ENCODE peak calls at places on chromosomes 13 and 19, in seven cellular contexts. Y, H, O, E, U, C and Q are unnamed samples. For H3K4me1 and H3K27me3, the result is how much of the 10 kb centered on the place peaks cover.

GRCh38 chr19:58562126-58563033 is 4.0 kb upstream of the UBE2M start:
- DNase-seq in Y (peak), H (peak), O (peak), E (peak), U (peak), C (peak), Q (peak)

GRCh38 chr13:105817011-105817410 is 718.5 kb downstream of the EFNB2 start:
- DNase-seq in Y (no peak), H (no peak), O (no peak), E (no peak), U (no peak), C (peak), Q (no peak)

GRCh38 chr19:6481541-6482342 is at the start of gene DENND1C:
- DNase-seq in Y (no peak), H (no peak), O (peak), E (peak), U (peak), C (peak), Q (no peak)

GRCh38 chr13:37476874-37477273 is 121.7 kb downstream of the POSTN start:
- DNase-seq in Y (no peak), H (peak), O (no peak), E (no peak), U (no peak), C (no peak), Q (no peak)

GRCh38 chr19:10219678-10220077 is 11.5 kb downstream of the S1PR2 start:
- DNase-seq in Y (no peak), H (peak), O (no peak), E (peak), U (peak), C (peak), Q (no peak)

GRCh38 chr13:51240888-51241475 is 18.8 kb downstream of the FAM124A start:
- DNase-seq in Y (no peak), H (no peak), O (no peak), E (no peak), U (no peak), C (no peak), Q (no peak)

GRCh38 chr13:52127378-52127777 is 1.5 kb downstream of the NEK5 start:
- DNase-seq in Y (no peak), H (no peak), O (no peak), E (no peak), U (no peak), C (peak), Q (no peak)

GRCh38 chr13:100520936-100521765 is 67.4 kb downstream of the GGACT start:
- DNase-seq in Y (no peak), H (no peak), O (no peak), E (no peak), U (no peak), C (no peak), Q (no peak)

GRCh38 chr19:40721140-40721486 is 4.2 kb downstream of the ITPKC start:
- DNase-seq in Y (no peak), H (no peak), O (no peak), E (no peak), U (no peak), C (no peak), Q (no peak)

GRCh38 chr19:54411033-54411432 is 4.2 kb upstream of the TTYH1 start:
- DNase-seq in Y (no peak), H (no peak), O (no peak), E (no peak), U (no peak), C (no peak), Q (no peak)

GRCh38 chr19:19006213-19006612 is 27.1 kb downstream of the SUGP2 start:
- DNase-seq in Y (no peak), H (no peak), O (peak), E (no peak), U (no peak), C (no peak), Q (no peak)

GRCh38 chr19:38506723-38507550 is 73.4 kb downstream of the RYR1 start:
- DNase-seq in Y (peak), H (no peak), O (peak), E (peak), U (peak), C (peak), Q (peak)

GRCh38 chr13:45859682-45860081 is 8.1 kb upstream of the SIAH3 start:
- DNase-seq in Y (no peak), H (no peak), O (no peak), E (no peak), U (no peak), C (no peak), Q (no peak)

GRCh38 chr19:15810335-15810734 is 5.1 kb downstream of the OR10H1 start:
- DNase-seq in Y (no peak), H (no peak), O (peak), E (peak), U (no peak), C (no peak), Q (peak)

GRCh38 chr19:13004273-13004672 is 9.0 kb downstream of the NFIX start:
- DNase-seq in Y (no peak), H (no peak), O (no peak), E (no peak), U (no peak), C (no peak), Q (peak)

GRCh38 chr19:13002389-13002898 is 7.2 kb downstream of the NFIX start:
- DNase-seq in Y (peak), H (no peak), O (no peak), E (no peak), U (no peak), C (no peak), Q (no peak)

GRCh38 chr19:13001166-13001501 is 5.9 kb downstream of the NFIX start:
- DNase-seq in Y (no peak), H (no peak), O (no peak), E (no peak), U (no peak), C (no peak), Q (no peak)

GRCh38 chr19:13001502-13002388 is 6.5 kb downstream of the NFIX start:
- DNase-seq in Y (peak), H (peak), O (peak), E (no peak), U (no peak), C (peak), Q (no peak)

DNA sequence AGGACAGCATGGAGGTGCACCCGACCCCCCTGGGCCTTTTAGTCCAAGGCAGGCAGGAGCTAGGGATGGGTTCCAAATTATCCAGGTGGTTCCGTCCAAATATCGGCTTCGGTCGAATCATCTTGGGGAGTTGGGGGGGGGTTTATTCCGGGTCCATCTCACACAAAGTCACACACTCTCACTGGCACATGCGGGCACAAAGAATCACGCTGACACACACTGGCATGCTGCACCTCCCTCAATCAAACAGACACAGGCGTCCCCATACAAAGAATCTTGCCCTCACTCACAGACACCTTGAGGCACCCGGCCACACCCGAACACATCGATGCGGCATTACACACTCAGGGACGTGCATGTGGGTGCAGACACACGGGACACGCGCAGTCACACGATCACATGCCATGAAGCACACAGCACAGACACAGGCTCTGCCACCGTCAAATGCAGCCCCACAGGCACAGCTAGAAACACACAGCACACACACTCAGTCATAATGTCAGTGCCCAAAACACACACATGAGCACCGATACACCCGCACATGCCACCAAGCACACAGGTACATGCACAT is 7.8 kb downstream of the NFIX start:
- DNase-seq in Y (no peak), H (no peak), O (no peak), E (no peak), U (no peak), C (no peak), Q (peak)
- H3K4me1 ChIP-seq in Y (under half), H (under half), O (under half), E (under half), U (under half), C (under half), Q (under half)

DNA sequence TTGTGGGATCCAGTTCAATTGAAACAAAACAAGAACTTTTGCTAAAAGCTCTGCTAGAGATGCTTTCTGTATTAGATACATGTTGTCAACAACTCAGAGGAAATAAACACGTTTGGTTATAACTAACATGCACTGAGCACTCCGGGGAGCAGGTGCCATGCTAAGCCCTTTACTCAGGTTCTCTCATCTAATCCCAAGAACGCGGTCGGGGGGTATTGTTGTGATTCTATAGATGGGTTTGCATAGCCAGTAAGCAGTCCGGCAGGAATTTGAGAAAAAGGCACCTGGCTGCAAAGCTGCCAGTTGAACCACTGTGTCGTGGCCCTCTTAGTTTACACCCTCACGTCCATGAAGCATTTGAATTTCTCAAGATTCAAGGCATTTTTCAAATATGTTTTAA is 24.3 kb upstream of the SPACA7 start:
- DNase-seq in Y (no peak), H (no peak), O (no peak), E (no peak), U (no peak), C (no peak), Q (no peak)
- H3K27me3 ChIP-seq in Y (under half), H (under half), O (under half), E (under half), U (under half), C (under half), Q (under half)

GRCh38 chr19:17021793-17022590 is 4.6 kb downstream of the CPAMD8 start:
- DNase-seq in Y (no peak), H (no peak), O (peak), E (no peak), U (no peak), C (no peak), Q (no peak)
- H3K27ac ChIP-seq in Y (no peak), H (no peak), O (no peak), E (no peak), U (no peak), C (no peak), Q (no peak)

GRCh38 chr19:57293719-57294118 is 13.4 kb downstream of the ZNF460 start:
- DNase-seq in Y (no peak), H (no peak), O (no peak), E (no peak), U (no peak), C (no peak), Q (no peak)

GRCh38 chr19:57290970-57291369 is 10.7 kb downstream of the ZNF460 start:
- DNase-seq in Y (no peak), H (no peak), O (no peak), E (no peak), U (no peak), C (no peak), Q (no peak)

DNA sequence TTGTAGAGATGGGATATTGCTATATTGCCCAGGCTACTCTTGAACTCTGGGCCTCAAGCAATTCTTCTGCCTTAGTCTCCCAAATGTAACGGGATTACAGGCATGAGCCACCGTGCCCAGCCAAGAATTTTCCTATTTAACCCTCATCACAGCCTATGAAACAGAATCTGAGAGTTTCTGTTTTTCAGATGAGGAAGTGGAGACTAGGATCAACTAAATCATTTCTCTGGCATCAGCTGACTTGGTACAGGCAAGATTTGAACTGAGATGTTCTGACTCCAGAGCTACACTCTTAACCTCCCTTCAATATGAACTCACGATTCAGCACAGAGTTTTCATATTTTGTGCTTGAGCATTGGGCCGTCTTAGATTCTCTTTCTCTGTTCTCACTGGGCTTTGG is 8.1 kb downstream of the ZNF460 start:
- DNase-seq in Y (no peak), H (no peak), O (no peak), E (no peak), U (no peak), C (no peak), Q (no peak)
- H3K4me1 ChIP-seq in Y (under half), H (under half), O (under half), E (under half), U (under half), C (under half), Q (under half)

GRCh38 chr19:3268763-3269162 is 44.3 kb downstream of the CELF5 start:
- DNase-seq in Y (no peak), H (no peak), O (no peak), E (no peak), U (no peak), C (no peak), Q (no peak)
- H3K27me3 ChIP-seq in Y (under half), H (under half), O (under half), E (under half), U (under half), C (under half), Q (under half)

GRCh38 chr19:48970923-48971395 is 5.8 kb downstream of the FTL start:
- DNase-seq in Y (peak), H (peak), O (peak), E (peak), U (peak), C (peak), Q (peak)
- H3K27ac ChIP-seq in Y (peak), H (peak), O (no peak), E (no peak), U (no peak), C (no peak), Q (no peak)

GRCh38 chr13:97243915-97244820 is 22.0 kb downstream of the MBNL2 start:
- DNase-seq in Y (no peak), H (no peak), O (no peak), E (no peak), U (no peak), C (no peak), Q (no peak)
- H3K4me1 ChIP-seq in Y (under half), H (under half), O (half or more), E (under half), U (under half), C (half or more), Q (under half)

GRCh38 chr19:35291259-35291658 is 702 bp upstream of the MAG start:
- DNase-seq in Y (no peak), H (no peak), O (no peak), E (no peak), U (no peak), C (no peak), Q (no peak)
- H3K27me3 ChIP-seq in Y (under half), H (under half), O (under half), E (under half), U (under half), C (under half), Q (under half)